ENCODE peak calls at places on chromosomes 11 and 22, in six cellular contexts. C is pulmonary artery endothelial cell, B is progenitor cell of endocrine pancreas, G is retina, Y is RKO, N is amniotic stem cell. L is an unnamed sample.

GRCh38 chr22:19039448-19039780 is 82.8 kb downstream of the DGCR2 start:
- DNase-seq in B (no peak), Y (no peak), C (no peak), N (no peak), G (no peak), L (no peak)

GRCh38 chr11:59891781-59892181 is 13.2 kb downstream of the OOSP3 start:
- DNase-seq in B (no peak), Y (peak), N (no peak), G (peak), C (no peak), L (no peak)

GRCh38 chr22:27973851-27974250 is 54.8 kb upstream of the PITPNB start:
- DNase-seq in B (no peak), Y (no peak), N (no peak), G (peak), C (no peak), L (no peak)

GRCh38 chr11:14967581-14968214 is 4.5 kb downstream of the CALCA start:
- DNase-seq in Y (no peak), N (no peak), B (no peak), G (peak), C (no peak), L (no peak)

GRCh38 chr11:78338138-78338537 is 79.5 kb downstream of the GAB2 start:
- DNase-seq in C (no peak), G (no peak), N (no peak), B (no peak), Y (no peak), L (no peak)

GRCh38 chr11:134339756-134340155 is 8.0 kb downstream of the GLB1L2 start:
- DNase-seq in G (no peak), C (no peak), Y (no peak), B (no peak), N (no peak), L (no peak)

GRCh38 chr11:76769645-76770586 is 13.2 kb upstream of the TSKU start:
- DNase-seq in Y (no peak), B (no peak), G (no peak), N (no peak), C (no peak), L (no peak)

GRCh38 chr22:37228106-37229011 is 15.7 kb downstream of the RAC2 start:
- DNase-seq in Y (no peak), B (no peak), G (no peak), C (no peak), N (no peak), L (no peak)

GRCh38 chr11:1567052-1567720 is 4.9 kb downstream of the DUSP8 start:
- DNase-seq in C (no peak), G (no peak), B (no peak), N (no peak), Y (no peak), L (no peak)

GRCh38 chr11:2522636-2523255 is 77.9 kb downstream of the KCNQ1 start:
- DNase-seq in B (peak), C (no peak), G (no peak), N (no peak), Y (no peak), L (no peak)

GRCh38 chr11:134802116-134802515 is 390.1 kb upstream of the B3GAT1 start:
- DNase-seq in C (no peak), G (peak), Y (no peak), B (no peak), N (no peak), L (no peak)

GRCh38 chr11:47355283-47356128 is 3.0 kb upstream of the MYBPC3 start:
- DNase-seq in Y (peak), G (peak), C (peak), N (peak), B (peak), L (no peak)

GRCh38 chr22:21589415-21589814 is 21.9 kb downstream of the UBE2L3 start:
- DNase-seq in G (no peak), Y (no peak), N (no peak), C (no peak), B (no peak), L (no peak)

GRCh38 chr22:22955866-22956535 is 68.4 kb downstream of the IGLL5 start:
- DNase-seq in G (peak), Y (peak), N (no peak), C (peak), B (peak), L (no peak)

GRCh38 chr11:116993599-116993998 is 104.6 kb downstream of the SIK3 start:
- DNase-seq in C (no peak), B (no peak), Y (no peak), G (peak), N (no peak), L (no peak)

GRCh38 chr22:36986242-36986821 is 32.9 kb downstream of the TST start:
- DNase-seq in C (no peak), G (no peak), Y (no peak), N (no peak), B (no peak), L (peak)

GRCh38 chr11:92556435-92556834 is 331.8 kb downstream of the FAT3 start:
- DNase-seq in C (no peak), Y (peak), B (no peak), N (no peak), G (no peak), L (no peak)

GRCh38 chr22:41828516-41828915 is 4.4 kb upstream of the SREBF2 start:
- DNase-seq in Y (no peak), B (no peak), C (no peak), G (no peak), N (no peak), L (no peak)

GRCh38 chr11:97620012-97620411 is 1230.2 kb downstream of the JRKL start:
- DNase-seq in N (no peak), G (no peak), B (no peak), Y (no peak), C (no peak), L (no peak)

GRCh38 chr11:2551131-2551530 is 106.3 kb downstream of the KCNQ1 start:
- DNase-seq in B (no peak), Y (no peak), N (no peak), G (no peak), C (no peak), L (no peak)

L was measured in GM13977.